ENCODE peak calls at places on chromosomes 7 and 10, in five cellular contexts. U, T, Q, X and E are unnamed samples.

GRCh38 chr10:29688230-29688634 is 53.5 kb upstream of the SVIL start:
- ATAC-seq in U (peak; percentile 36), T (peak; percentile 46), Q (peak; percentile 8), X (peak; percentile 89), E (no peak)

GRCh38 chr10:116104210-116104932 is 168.6 kb downstream of the GFRA1 start:
- ATAC-seq in U (no peak), T (no peak), Q (no peak), X (no peak), E (no peak)

GRCh38 chr7:27689878-27690164 is 27.1 kb upstream of the HIBADH start:
- ATAC-seq in U (no peak), T (no peak), Q (no peak), X (no peak), E (no peak)

GRCh38 chr7:143304938-143305337 is 11.0 kb upstream of the CLCN1 start:
- ATAC-seq in U (no peak), T (peak; percentile 13), Q (no peak), X (peak; percentile 12), E (no peak)

GRCh38 chr10:71984798-71985388 is 20.7 kb downstream of the CHST3 start:
- ATAC-seq in U (no peak), T (no peak), Q (no peak), X (no peak), E (no peak)

GRCh38 chr10:69048103-69048502 is 39.8 kb upstream of the SRGN start:
- ATAC-seq in U (peak; percentile 56), T (no peak), Q (peak; percentile 62), X (no peak), E (peak; percentile 66)

GRCh38 chr7:111092406-111093160 is 1.7 kb downstream of the LRRN3 start:
- ATAC-seq in U (no peak), T (no peak), Q (no peak), X (no peak), E (no peak)

GRCh38 chr10:128463991-128464755 is 337.9 kb upstream of the MKI67 start:
- ATAC-seq in U (no peak), T (no peak), Q (peak; percentile 53), X (peak; percentile 22), E (no peak)

GRCh38 chr10:69042417-69042816 is 45.5 kb upstream of the SRGN start:
- ATAC-seq in U (no peak), T (no peak), Q (no peak), X (no peak), E (no peak)

GRCh38 chr7:7970113-7970619 is 1.6 kb downstream of the GLCCI1 start:
- ATAC-seq in U (no peak), T (no peak), Q (no peak), X (no peak), E (no peak)

GRCh38 chr7:127904706-127905056 is 126.6 kb downstream of the LRRC4 start:
- ATAC-seq in U (no peak), T (no peak), Q (no peak), X (no peak), E (no peak)

GRCh38 chr10:128475686-128476410 is 349.6 kb upstream of the MKI67 start:
- ATAC-seq in U (no peak), T (no peak), Q (no peak), X (no peak), E (no peak)

GRCh38 chr7:8236781-8237407 is 25.1 kb downstream of the ICA1 start:
- ATAC-seq in U (no peak), T (peak; percentile 43), Q (peak; percentile 58), X (no peak), E (no peak)

GRCh38 chr7:50284296-50284695 is 20.2 kb upstream of the IKZF1 start:
- ATAC-seq in U (no peak), T (no peak), Q (no peak), X (no peak), E (no peak)

GRCh38 chr10:12633776-12634390 is 284.5 kb downstream of the CAMK1D start:
- ATAC-seq in U (no peak), T (no peak), Q (no peak), X (no peak), E (no peak)

GRCh38 chr7:37248396-37248836 is 200.2 kb downstream of the ELMO1 start:
- ATAC-seq in U (no peak), T (no peak), Q (peak; percentile 49), X (no peak), E (peak; percentile 59)

GRCh38 chr10:3485287-3485686 is 299.7 kb downstream of the KLF6 start:
- ATAC-seq in U (no peak), T (no peak), Q (no peak), X (no peak), E (no peak)

GRCh38 chr7:140639366-140640053 is 1.1 kb downstream of the DENND2A start:
- ATAC-seq in U (peak; percentile 55), T (peak; percentile 24), Q (peak; percentile 55), X (no peak), E (peak; percentile 17)

GRCh38 chr10:70695241-70696030 is 23.1 kb downstream of the ADAMTS14 start:
- ATAC-seq in U (no peak), T (no peak), Q (no peak), X (peak; percentile 31), E (no peak)

GRCh38 chr10:30231071-30231652 is 117.9 kb downstream of the MTPAP start:
- ATAC-seq in U (no peak), T (no peak), Q (no peak), X (no peak), E (no peak)

GRCh38 chr10:66353422-66353821 is 572.4 kb upstream of the LRRTM3 start:
- ATAC-seq in U (no peak), T (no peak), Q (peak; percentile 69), X (no peak), E (no peak)

GRCh38 chr7:99352247-99352646 is 22.3 kb upstream of the ARPC1B start:
- ATAC-seq in U (no peak), T (no peak), Q (no peak), X (no peak), E (no peak)

GRCh38 chr10:43793714-43794113 is 145.0 kb upstream of the ZNF32 start:
- ATAC-seq in U (peak; percentile 16), T (no peak), Q (no peak), X (no peak), E (no peak)

GRCh38 chr7:107027208-107027607 is 17.3 kb upstream of the PRKAR2B start:
- ATAC-seq in U (no peak), T (no peak), Q (no peak), X (no peak), E (no peak)

GRCh38 chr7:83161851-83162401 is 758 bp downstream of the PCLO start:
- ATAC-seq in U (no peak), T (peak; percentile 67), Q (no peak), X (peak; percentile 37), E (peak; percentile 5)

DNA sequence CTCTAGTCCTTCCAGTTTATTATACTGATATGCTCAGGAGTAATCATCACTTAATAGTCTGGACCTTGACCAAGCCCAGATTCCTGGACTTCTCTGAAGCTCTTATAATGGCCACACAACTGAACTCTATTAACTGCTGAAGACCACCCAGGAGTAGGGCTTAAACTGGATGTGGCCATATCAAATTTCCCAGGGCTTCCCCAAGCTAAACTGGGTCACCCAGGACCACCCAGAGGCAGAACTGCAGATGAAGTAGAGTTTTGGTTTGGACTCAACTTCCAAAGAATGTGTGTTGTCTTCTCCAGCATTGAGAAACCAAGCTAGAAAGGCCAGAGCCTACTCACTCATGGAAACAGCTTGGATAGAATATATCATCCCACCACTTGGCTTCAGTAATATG is 358.1 kb upstream of the MEOX2 start:
- ATAC-seq in U (no peak), T (no peak), Q (no peak), X (no peak), E (no peak)
- H3K9me3 ChIP-seq in U (no peaks in the 10 kb centered on the region), T (no peaks in the 10 kb centered on the region), Q (no peaks in the 10 kb centered on the region), X (no peaks in the 10 kb centered on the region), E (no peaks in the 10 kb centered on the region)

GRCh38 chr7:51867117-51867516 is 550.5 kb upstream of the COBL start:
- ATAC-seq in U (no peak), T (no peak), Q (no peak), X (no peak), E (no peak)

DNA sequence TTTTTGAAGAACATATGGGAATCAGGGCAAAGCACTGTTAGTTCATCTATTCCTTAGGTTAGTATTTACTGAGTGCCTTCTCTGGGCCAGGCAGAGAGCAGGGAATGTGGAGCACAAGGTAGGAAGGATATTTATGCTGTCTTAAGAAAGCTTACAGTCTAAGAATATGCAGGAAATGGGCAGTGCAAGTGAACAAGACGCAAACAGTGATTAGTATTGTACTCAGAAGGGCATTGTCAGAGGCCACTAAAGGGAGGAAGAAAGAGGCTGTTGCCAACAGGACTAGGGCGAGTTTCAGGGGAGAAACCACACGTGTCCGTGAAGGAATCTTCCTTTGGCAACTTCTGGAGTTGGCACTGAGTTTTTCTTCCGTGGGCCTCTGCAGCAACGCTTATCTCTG is 552.8 kb upstream of the COBL start:
- ATAC-seq in U (no peak), T (no peak), Q (no peak), X (no peak), E (no peak)
- H3K9me3 ChIP-seq in U (no peaks in the 10 kb centered on the region), T (no peaks in the 10 kb centered on the region), Q (no peaks in the 10 kb centered on the region), X (no peaks in the 10 kb centered on the region), E (no peaks in the 10 kb centered on the region)

DNA sequence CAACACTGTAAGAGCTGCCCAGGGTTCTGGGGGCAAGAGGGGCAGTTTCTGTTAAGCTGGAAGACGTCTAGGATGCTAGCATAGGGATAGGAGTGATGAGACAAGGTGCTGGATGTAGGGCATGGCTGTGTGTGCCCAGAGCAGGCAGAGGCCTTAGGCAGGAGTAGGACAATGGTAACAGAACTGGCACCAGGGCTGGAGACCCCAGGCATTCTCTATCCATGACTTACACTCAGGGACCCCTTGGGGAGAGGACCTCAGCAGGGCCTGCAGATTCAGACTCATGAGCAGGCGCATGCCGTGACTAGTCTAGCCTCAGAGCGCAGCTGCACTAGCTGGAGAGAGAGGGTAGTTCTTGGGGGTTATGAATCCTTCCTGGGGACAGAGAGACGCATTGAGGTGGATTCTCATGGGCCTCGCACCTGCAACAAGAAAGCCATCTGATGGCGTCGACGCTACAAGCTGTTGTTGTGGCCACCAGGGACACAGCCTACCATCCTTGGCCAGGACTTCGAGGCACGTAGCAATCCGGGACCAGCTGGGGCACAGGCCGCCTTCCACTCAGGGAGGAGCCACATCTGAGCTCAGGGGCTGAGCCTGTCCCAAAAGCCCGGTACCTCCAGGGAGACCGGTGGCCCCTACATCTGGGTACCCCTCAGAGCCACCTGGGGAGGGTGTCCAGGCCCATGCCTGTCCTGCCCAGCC is 474.1 kb downstream of the PTPRN2 start:
- ATAC-seq in U (no peak), T (no peak), Q (no peak), X (no peak), E (no peak)
- H3K9me3 ChIP-seq in U (peaks cover 16% of the 10 kb centered on the region), T (peaks cover 11% of the 10 kb centered on the region), Q (no peaks in the 10 kb centered on the region), X (peaks cover 11% of the 10 kb centered on the region), E (no peaks in the 10 kb centered on the region)

GRCh38 chr7:72416846-72417245 is 4.7 kb upstream of the CALN1 start:
- ATAC-seq in U (no peak), T (no peak), Q (no peak), X (no peak), E (no peak)
- H3K9me3 ChIP-seq in U (no peaks in the 10 kb centered on the region), T (no peaks in the 10 kb centered on the region), Q (no peaks in the 10 kb centered on the region), X (no peaks in the 10 kb centered on the region), E (peaks cover 22% of the 10 kb centered on the region)

DNA sequence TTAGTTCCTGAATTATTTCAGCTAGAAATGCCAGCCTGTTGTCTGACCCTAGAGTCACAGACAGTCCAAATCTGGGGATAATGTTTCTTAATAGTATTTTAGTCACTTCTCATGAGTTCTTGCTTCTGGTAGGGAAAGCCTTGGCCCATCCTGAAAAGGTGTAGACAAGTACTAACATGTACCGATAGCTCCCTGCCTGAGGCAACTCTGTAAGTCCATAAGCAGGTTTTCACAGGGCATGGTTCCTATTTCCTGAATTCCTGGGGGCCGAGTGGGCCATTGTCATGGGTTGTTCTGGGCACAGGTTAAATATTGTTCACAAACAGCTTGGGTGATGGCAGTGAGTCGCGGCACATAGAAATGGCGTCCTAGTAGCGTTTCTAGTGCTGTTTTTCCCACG is 3.1 kb upstream of the ZNF117 start:
- ATAC-seq in U (no peak), T (no peak), Q (no peak), X (no peak), E (no peak)
- H3K9me3 ChIP-seq in U (peaks cover 10% of the 10 kb centered on the region), T (peaks cover 74% of the 10 kb centered on the region), Q (peaks cover 2% of the 10 kb centered on the region), X (peaks cover 23% of the 10 kb centered on the region), E (peaks cover 18% of the 10 kb centered on the region)